ENCODE peak calls at places on chromosomes 2 and 18, in seven cellular contexts. N is lung, Z is heart left ventricle, U is left ventricle myocardium inferior, W is A673, K is MM.1S, P is neuronal stem cell. O is an unnamed sample. For H3K4me1, the result is how much of the 10 kb centered on the place peaks cover.

GRCh38 chr2:135002836-135003235 is 44.4 kb downstream of the MAP3K19 start:
- DNase-seq in N (no peak), Z (no peak), U (no peak), W (no peak), K (no peak), P (no peak), O (no peak)

GRCh38 chr2:177535968-177536514 is 143.5 kb downstream of the AGPS start:
- DNase-seq in N (no peak), Z (no peak), U (no peak), W (no peak), K (no peak), P (no peak), O (no peak)

GRCh38 chr2:79026061-79026460 is 559 bp downstream of the REG3G start:
- DNase-seq in N (no peak), Z (no peak), U (no peak), W (no peak), K (no peak), P (no peak), O (no peak)

GRCh38 chr2:201093573-201093972 is 21.8 kb downstream of the NDUFB3 start:
- DNase-seq in N (no peak), Z (no peak), U (no peak), W (no peak), K (no peak), P (no peak), O (no peak)

GRCh38 chr2:26530696-26531095 is 52.8 kb upstream of the OTOF start:
- DNase-seq in N (no peak), Z (no peak), U (no peak), W (no peak), K (no peak), P (no peak), O (no peak)

GRCh38 chr18:63619661-63620060 is 24.4 kb downstream of the SERPINB4 start:
- DNase-seq in N (no peak), Z (no peak), U (no peak), W (no peak), K (no peak), P (no peak), O (no peak)

GRCh38 chr2:208673631-208674030 is 267.0 kb downstream of the PTH2R start:
- DNase-seq in N (no peak), Z (no peak), U (no peak), W (no peak), K (no peak), P (no peak), O (no peak)

GRCh38 chr2:226447896-226448295 is 351.7 kb downstream of the IRS1 start:
- DNase-seq in N (no peak), Z (no peak), U (no peak), W (no peak), K (no peak), P (no peak), O (no peak)

GRCh38 chr18:34929336-34929780 is 111.9 kb upstream of the MAPRE2 start:
- DNase-seq in N (no peak), Z (no peak), U (no peak), W (peak), K (no peak), P (no peak), O (no peak)

GRCh38 chr18:52620926-52621439 is 281.0 kb downstream of the DCC start:
- DNase-seq in N (no peak), Z (no peak), U (no peak), W (no peak), K (no peak), P (no peak), O (no peak)

GRCh38 chr2:99715956-99716355 is 226.1 kb upstream of the REV1 start:
- DNase-seq in N (no peak), Z (no peak), U (no peak), W (no peak), K (no peak), P (no peak), O (no peak)

GRCh38 chr2:47075361-47076125 is 79.6 kb downstream of the STPG4 start:
- DNase-seq in N (no peak), Z (no peak), U (no peak), W (no peak), K (no peak), P (no peak), O (no peak)

GRCh38 chr18:302097-302496 is 34.2 kb upstream of the THOC1 start:
- DNase-seq in N (no peak), Z (no peak), U (no peak), W (no peak), K (no peak), P (no peak), O (no peak)

GRCh38 chr2:111176388-111176787 is 55.7 kb downstream of the BCL2L11 start:
- DNase-seq in N (no peak), Z (no peak), U (no peak), W (no peak), K (no peak), P (no peak), O (no peak)

GRCh38 chr2:207161724-207162123 is 4.0 kb downstream of the KLF7 start:
- DNase-seq in N (no peak), Z (no peak), U (no peak), W (no peak), K (no peak), P (no peak), O (no peak)

GRCh38 chr2:1377473-1377872 is 35.8 kb upstream of the TPO start:
- DNase-seq in N (no peak), Z (no peak), U (no peak), W (no peak), K (no peak), P (no peak), O (no peak)

GRCh38 chr2:112055833-112056625 is 960 bp downstream of the TMEM87B start:
- DNase-seq in N (peak), Z (peak), U (peak), W (peak), K (peak), P (peak), O (peak)

GRCh38 chr18:36828157-36828629 is 609 bp downstream of the TPGS2 start:
- DNase-seq in N (peak), Z (no peak), U (no peak), W (peak), K (peak), P (peak), O (no peak)

GRCh38 chr2:182435754-182436153 is 8.9 kb upstream of the PDE1A start:
- DNase-seq in N (no peak), Z (no peak), U (no peak), W (peak), K (no peak), P (no peak), O (no peak)

GRCh38 chr2:139550873-139551272 is 770.7 kb upstream of the NXPH2 start:
- DNase-seq in N (no peak), Z (no peak), U (no peak), W (no peak), K (no peak), P (no peak), O (no peak)

GRCh38 chr2:20212871-20213503 is 11.9 kb downstream of the SDC1 start:
- DNase-seq in N (peak), Z (peak), U (no peak), W (no peak), K (no peak), P (no peak), O (no peak)

GRCh38 chr2:238339814-238340213 is 19.5 kb downstream of the TRAF3IP1 start:
- DNase-seq in N (no peak), Z (no peak), U (no peak), W (no peak), K (no peak), P (no peak), O (no peak)

GRCh38 chr2:29014811-29015414 is 33.8 kb downstream of the TOGARAM2 start:
- DNase-seq in N (no peak), Z (peak), U (peak), W (peak), K (no peak), P (no peak), O (peak)

GRCh38 chr18:48334845-48335244 is 74.3 kb downstream of the ZBTB7C start:
- DNase-seq in N (no peak), Z (no peak), U (no peak), W (no peak), K (no peak), P (no peak), O (no peak)

GRCh38 chr18:48336332-48336731 is 72.9 kb downstream of the ZBTB7C start:
- DNase-seq in N (no peak), Z (no peak), U (no peak), W (no peak), K (no peak), P (no peak), O (no peak)

GRCh38 chr18:48330016-48330991 is 78.9 kb downstream of the ZBTB7C start:
- DNase-seq in N (no peak), Z (no peak), U (no peak), W (peak), K (no peak), P (no peak), O (no peak)

GRCh38 chr18:48335829-48336228 is 73.4 kb downstream of the ZBTB7C start:
- DNase-seq in N (peak), Z (no peak), U (no peak), W (no peak), K (no peak), P (no peak), O (no peak)

GRCh38 chr18:48333563-48333962 is 75.6 kb downstream of the ZBTB7C start:
- DNase-seq in N (no peak), Z (no peak), U (no peak), W (no peak), K (no peak), P (no peak), O (no peak)
- H3K4me3 ChIP-seq in N (no peak), Z (no peak), U (no peak), W (no peak), K (no peak), P (no peak), O (no peak)

GRCh38 chr2:73031095-73031678 is 40.3 kb downstream of the SFXN5 start:
- DNase-seq in N (no peak), Z (no peak), U (no peak), W (no peak), K (no peak), P (no peak), O (peak)

GRCh38 chr2:73027340-73027739 is 44.2 kb downstream of the SFXN5 start:
- DNase-seq in N (no peak), Z (no peak), U (no peak), W (no peak), K (no peak), P (no peak), O (peak)

GRCh38 chr2:73031725-73032701 is 39.5 kb downstream of the SFXN5 start:
- DNase-seq in N (no peak), Z (no peak), U (no peak), W (no peak), K (no peak), P (no peak), O (peak)

GRCh38 chr2:73032702-73033097 is 38.8 kb downstream of the SFXN5 start:
- DNase-seq in N (no peak), Z (no peak), U (no peak), W (no peak), K (no peak), P (no peak), O (no peak)

DNA sequence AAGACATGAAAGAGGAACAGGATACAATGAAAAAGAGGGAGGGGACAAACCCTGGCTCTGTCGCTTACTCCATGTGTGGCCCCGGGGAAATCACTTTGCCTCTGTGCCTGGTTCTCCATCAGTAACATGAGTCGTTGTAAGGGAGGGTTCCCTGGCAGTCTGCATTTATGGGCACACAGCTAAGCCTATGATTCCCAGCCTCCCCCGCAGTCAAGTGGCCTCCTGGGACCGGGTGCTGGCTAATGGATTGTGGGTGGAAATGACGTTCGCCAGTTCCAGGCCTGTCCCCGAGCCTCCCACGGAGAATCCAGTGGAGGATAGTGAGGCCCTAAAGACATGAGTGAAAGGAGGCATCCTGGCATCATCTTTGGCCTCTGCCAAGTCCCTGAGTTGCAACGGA is 42.7 kb downstream of the SFXN5 start:
- DNase-seq in N (no peak), Z (no peak), U (no peak), W (peak), K (no peak), P (no peak), O (peak)
- H3K4me1 ChIP-seq in N (under half), Z (under half), U (under half), W (under half), K (under half), P (under half), O (under half)

DNA sequence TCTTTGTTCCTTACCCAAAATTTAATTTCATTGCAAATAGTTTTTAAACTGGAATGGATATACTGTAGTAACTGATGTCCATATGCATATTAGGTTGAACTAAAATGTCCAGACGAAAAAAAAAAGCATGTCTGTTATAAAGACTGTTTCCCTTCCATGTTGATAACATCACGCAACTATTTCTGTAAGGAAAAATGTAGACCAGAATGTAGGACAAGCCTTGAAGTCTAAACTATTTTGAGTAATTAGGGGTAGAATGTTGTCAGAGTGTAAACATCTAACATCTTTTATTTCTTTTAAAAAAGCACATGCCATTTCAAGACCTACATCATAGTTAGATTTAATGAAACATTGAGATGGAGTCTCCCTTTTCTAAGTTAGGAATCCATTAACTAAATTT is 8.0 kb downstream of the CALCRL start:
- DNase-seq in N (no peak), Z (no peak), U (no peak), W (no peak), K (no peak), P (no peak), O (no peak)
- H3K27ac ChIP-seq in N (no peak), Z (peak), U (peak), W (no peak), K (no peak), P (no peak), O (no peak)

DNA sequence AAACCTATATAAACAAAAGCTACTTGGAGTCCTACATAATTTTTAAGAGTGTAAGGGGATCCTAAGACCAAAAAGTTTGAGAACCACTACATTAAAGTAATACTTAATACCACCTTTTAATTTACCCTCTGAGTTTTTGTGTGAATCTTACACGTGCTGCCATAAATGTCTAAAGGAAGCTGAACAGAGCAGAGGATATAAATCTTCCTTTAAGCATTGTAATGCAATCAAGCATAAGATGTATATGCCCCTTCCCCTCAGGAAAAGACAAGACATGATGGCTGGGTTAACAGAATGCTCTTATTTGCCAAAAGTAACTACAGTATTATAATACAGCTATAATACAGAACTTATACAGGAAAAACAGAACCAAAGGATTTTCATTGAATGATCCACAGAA is 2.9 kb downstream of the ESCO1 start:
- DNase-seq in N (no peak), Z (no peak), U (no peak), W (no peak), K (no peak), P (no peak), O (no peak)
- H3K4me3 ChIP-seq in N (no peak), Z (no peak), U (no peak), W (no peak), K (no peak), P (no peak), O (no peak)

DNA sequence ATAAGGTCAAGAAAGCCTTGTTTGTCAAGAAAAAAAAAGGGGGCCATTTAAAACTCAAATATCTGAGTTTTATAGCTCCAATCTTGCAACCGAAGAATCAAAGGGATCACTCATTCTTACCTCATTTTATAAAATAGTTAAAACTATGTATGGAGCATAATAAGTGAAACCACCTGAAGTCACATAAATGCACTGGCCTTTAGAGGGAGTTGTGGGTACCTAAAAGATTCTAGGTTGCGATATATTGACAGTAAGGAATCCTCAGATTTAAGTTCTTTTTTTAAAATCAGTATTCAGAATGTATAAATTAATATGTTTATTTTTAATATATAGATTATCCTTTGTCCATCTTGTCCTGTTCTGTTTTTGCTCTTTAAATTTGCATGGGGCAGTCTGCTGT is 3.4 kb downstream of the ARHGAP28 start:
- DNase-seq in N (no peak), Z (no peak), U (no peak), W (no peak), K (no peak), P (no peak), O (no peak)
- H3K4me1 ChIP-seq in N (under half), Z (under half), U (under half), W (under half), K (under half), P (under half), O (under half)

GRCh38 chr2:74384051-74384450 is 3.9 kb upstream of the DCTN1 start:
- DNase-seq in N (no peak), Z (no peak), U (no peak), W (no peak), K (no peak), P (no peak), O (no peak)
- H3K27ac ChIP-seq in N (no peak), Z (peak), U (peak), W (no peak), K (no peak), P (no peak), O (peak)

O was measured in right atrium auricular region.